ENCODE peak calls at places on chromosomes 6 and 20, in eight cellular contexts. N, U, B, Q, L, E, O and P are unnamed samples.

GRCh38 chr6:10384719-10385511 is 30.0 kb downstream of the TFAP2A start:
- DNase-seq in Q (no peak), U (no peak), E (no peak), B (no peak), O (no peak), N (no peak), L (no peak), P (no peak)

GRCh38 chr20:11249239-11249638 is 575.4 kb upstream of the JAG1 start:
- DNase-seq in E (no peak), N (no peak), L (no peak), Q (no peak), B (no peak), U (no peak), O (no peak), P (no peak)

GRCh38 chr20:32397567-32398084 is 39.5 kb downstream of the ASXL1 start:
- DNase-seq in O (no peak), Q (no peak), E (no peak), L (no peak), U (no peak), B (no peak), N (no peak), P (no peak)

GRCh38 chr20:9392892-9393857 is 121.2 kb upstream of the LAMP5 start:
- DNase-seq in B (peak; percentile 72), L (peak; percentile 81), N (no peak), Q (peak; percentile 66), U (peak; percentile 67), E (peak; percentile 74), O (no peak), P (peak; percentile 79)

GRCh38 chr6:129659590-129660345 is 50.2 kb downstream of the ARHGAP18 start:
- DNase-seq in E (peak; percentile 61), U (no peak), O (no peak), B (no peak), L (no peak), N (no peak), Q (no peak), P (no peak)

GRCh38 chr6:28553986-28554881 is 28.6 kb downstream of the GPX5 start:
- DNase-seq in U (no peak), N (no peak), L (no peak), B (no peak), Q (no peak), O (no peak), E (no peak), P (no peak)

GRCh38 chr20:63136296-63136695 is 79.6 kb downstream of the YTHDF1 start:
- DNase-seq in E (no peak), N (no peak), B (no peak), U (no peak), Q (no peak), O (no peak), L (peak; percentile 17), P (no peak)

GRCh38 chr6:41917528-41917927 is 3.4 kb downstream of the MED20 start:
- DNase-seq in L (no peak), N (no peak), B (no peak), O (no peak), U (no peak), E (peak; percentile 94), Q (peak; percentile 94), P (no peak)

GRCh38 chr6:28408076-28408802 is 8.7 kb upstream of the ZSCAN12 start:
- DNase-seq in O (no peak), L (no peak), N (no peak), E (no peak), Q (no peak), B (no peak), U (no peak), P (no peak)

GRCh38 chr20:56867128-56867527 is 238.0 kb downstream of the TFAP2C start:
- DNase-seq in L (no peak), E (no peak), N (no peak), Q (no peak), B (no peak), U (no peak), O (no peak), P (no peak)

GRCh38 chr6:83073620-83074019 is 6.1 kb downstream of the DOP1A start:
- DNase-seq in B (no peak), U (no peak), Q (no peak), O (no peak), N (no peak), L (no peak), E (no peak), P (no peak)

GRCh38 chr20:43723735-43724134 is 3.1 kb downstream of the GTSF1L start:
- DNase-seq in N (no peak), Q (no peak), O (no peak), U (no peak), L (peak; percentile 14), B (no peak), E (no peak), P (no peak)

GRCh38 chr20:51934301-51935002 is 132.1 kb upstream of the SALL4 start:
- DNase-seq in B (no peak), Q (no peak), O (no peak), L (no peak), E (no peak), N (no peak), U (no peak), P (no peak)

GRCh38 chr6:144139817-144140216 is 10.5 kb upstream of the STX11 start:
- DNase-seq in E (no peak), N (no peak), O (no peak), L (no peak), U (no peak), Q (no peak), B (no peak), P (no peak)

GRCh38 chr6:74764486-74764885 is 441.4 kb downstream of the COL12A1 start:
- DNase-seq in U (no peak), L (no peak), N (no peak), Q (no peak), E (no peak), B (no peak), O (no peak), P (no peak)

GRCh38 chr20:51563597-51564332 is 21.2 kb upstream of the NFATC2 start:
- DNase-seq in Q (peak; percentile 95), E (peak; percentile 91), B (no peak), L (peak; percentile 82), N (no peak), O (no peak), U (peak; percentile 62), P (peak; percentile 49)

GRCh38 chr6:104705095-104705707 is 154.5 kb downstream of the HACE1 start:
- DNase-seq in E (peak; percentile 81), O (peak; percentile 31), L (no peak), Q (peak; percentile 91), N (peak; percentile 84), B (no peak), U (no peak), P (peak; percentile 24)

GRCh38 chr6:96899599-96899998 is 1.9 kb upstream of the NDUFAF4 start:
- DNase-seq in U (no peak), L (no peak), N (no peak), Q (no peak), B (no peak), O (no peak), E (no peak), P (peak; percentile 36)

GRCh38 chr6:42279144-42279781 is 61.6 kb upstream of the MRPS10 start:
- DNase-seq in E (peak; percentile 74), O (peak; percentile 15), N (no peak), Q (peak; percentile 61), U (no peak), L (no peak), B (no peak), P (no peak)

GRCh38 chr6:163432300-163432699 is 17.8 kb downstream of the QKI start:
- DNase-seq in U (no peak), N (no peak), B (no peak), Q (no peak), L (no peak), E (no peak), O (no peak), P (no peak)

GRCh38 chr6:11194399-11195274 is 37.8 kb downstream of the NEDD9 start:
- DNase-seq in L (no peak), Q (peak; percentile 89), O (no peak), B (no peak), E (peak; percentile 79), N (no peak), U (no peak), P (peak; percentile 18)

GRCh38 chr6:157980288-157981131 is 1.2 kb upstream of the SYNJ2 start:
- DNase-seq in E (no peak), N (no peak), B (no peak), O (no peak), U (no peak), Q (no peak), L (no peak), P (no peak)

GRCh38 chr20:10074513-10074912 is 39.7 kb downstream of the ANKEF1 start:
- DNase-seq in Q (peak; percentile 88), E (peak; percentile 91), B (peak; percentile 76), O (no peak), U (no peak), L (peak; percentile 44), N (no peak), P (no peak)

GRCh38 chr6:148848915-148849314 is 102.1 kb downstream of the UST start:
- DNase-seq in Q (no peak), O (no peak), N (no peak), U (no peak), B (no peak), L (no peak), E (no peak), P (no peak)

GRCh38 chr6:15116889-15117288 is 129.0 kb upstream of the JARID2 start:
- DNase-seq in L (no peak), U (no peak), E (no peak), N (no peak), Q (no peak), O (no peak), B (no peak), P (no peak)

GRCh38 chr6:126027601-126028000 is 41.3 kb downstream of the TRMT11 start:
- DNase-seq in U (no peak), L (no peak), Q (peak; percentile 10), E (no peak), B (no peak), O (no peak), N (no peak), P (no peak)

GRCh38 chr20:42441196-42441861 is 748.4 kb downstream of the PTPRT start:
- DNase-seq in O (no peak), U (no peak), N (no peak), E (no peak), L (no peak), B (peak; percentile 30), Q (no peak), P (no peak)

GRCh38 chr20:61756446-61756845 is 309.2 kb downstream of the TAF4 start:
- DNase-seq in Q (no peak), B (no peak), E (no peak), U (no peak), O (no peak), L (no peak), N (no peak), P (no peak)

GRCh38 chr20:50844430-50845100 is 49.7 kb downstream of the BCAS4 start:
- DNase-seq in N (no peak), L (no peak), E (peak; percentile 90), U (peak; percentile 88), Q (peak; percentile 92), B (no peak), O (no peak), P (no peak)

GRCh38 chr6:98832282-98833100 is 1.9 kb upstream of the POU3F2 start:
- DNase-seq in N (no peak), U (no peak), B (peak; percentile 78), Q (peak; percentile 66), O (no peak), E (peak; percentile 74), L (no peak), P (peak; percentile 49)

GRCh38 chr6:34142599-34142998 is 3.3 kb downstream of the GRM4 start:
- DNase-seq in U (peak; percentile 70), O (no peak), E (no peak), N (no peak), Q (no peak), B (no peak), L (no peak), P (peak; percentile 80)